ENCODE peak calls at places on chromosomes 4 and X, in seven cellular contexts. One of them, this sample, is unnamed.

GRCh38 chr4:143185253-143186107 is 763 bp downstream of the USP38 start:
- DNase-seq in AG04450: no peak
- DNase-seq in vagina: no peak
- DNase-seq in neuronal stem cell: peak
- DNase-seq in pancreas: no peak
- DNase-seq in psoas muscle: no peak
- DNase-seq in effector memory CD4-positive, alpha-beta T cell: no peak
- DNase-seq in this sample: peak

GRCh38 chr4:64417974-64418373 is 8.7 kb upstream of the TECRL start:
- DNase-seq in effector memory CD4-positive, alpha-beta T cell: no peak
- DNase-seq in vagina: no peak
- DNase-seq in pancreas: no peak
- DNase-seq in neuronal stem cell: peak
- DNase-seq in AG04450: no peak
- DNase-seq in psoas muscle: no peak
- DNase-seq in this sample: no peak

GRCh38 chr4:68463796-68464195 is 16.5 kb downstream of the TMPRSS11E start:
- DNase-seq in effector memory CD4-positive, alpha-beta T cell: no peak
- DNase-seq in psoas muscle: no peak
- DNase-seq in pancreas: no peak
- DNase-seq in AG04450: peak
- DNase-seq in neuronal stem cell: no peak
- DNase-seq in vagina: no peak
- DNase-seq in this sample: no peak

GRCh38 chrX:39725928-39726619 is 371.7 kb downstream of the BCOR start:
- DNase-seq in AG04450: peak
- DNase-seq in psoas muscle: no peak
- DNase-seq in neuronal stem cell: no peak
- DNase-seq in vagina: no peak
- DNase-seq in effector memory CD4-positive, alpha-beta T cell: no peak
- DNase-seq in pancreas: no peak
- DNase-seq in this sample: no peak

GRCh38 chr4:40256329-40256728 is 59.5 kb downstream of the RHOH start:
- DNase-seq in AG04450: no peak
- DNase-seq in psoas muscle: no peak
- DNase-seq in pancreas: no peak
- DNase-seq in neuronal stem cell: no peak
- DNase-seq in vagina: no peak
- DNase-seq in effector memory CD4-positive, alpha-beta T cell: no peak
- DNase-seq in this sample: no peak

GRCh38 chrX:82627568-82627967 is 880.5 kb upstream of the POU3F4 start:
- DNase-seq in AG04450: no peak
- DNase-seq in pancreas: no peak
- DNase-seq in effector memory CD4-positive, alpha-beta T cell: no peak
- DNase-seq in vagina: no peak
- DNase-seq in psoas muscle: no peak
- DNase-seq in neuronal stem cell: no peak
- DNase-seq in this sample: no peak

GRCh38 chrX:136206916-136207315 is 44.3 kb downstream of the MAP7D3 start:
- DNase-seq in vagina: no peak
- DNase-seq in effector memory CD4-positive, alpha-beta T cell: no peak
- DNase-seq in neuronal stem cell: no peak
- DNase-seq in pancreas: no peak
- DNase-seq in AG04450: no peak
- DNase-seq in psoas muscle: no peak
- DNase-seq in this sample: no peak

GRCh38 chrX:85107407-85107806 is 103.7 kb downstream of the APOOL start:
- DNase-seq in vagina: no peak
- DNase-seq in AG04450: no peak
- DNase-seq in psoas muscle: peak
- DNase-seq in neuronal stem cell: no peak
- DNase-seq in pancreas: no peak
- DNase-seq in effector memory CD4-positive, alpha-beta T cell: no peak
- DNase-seq in this sample: no peak

GRCh38 chrX:20974326-20974725 is 399.9 kb upstream of the CNKSR2 start:
- DNase-seq in AG04450: no peak
- DNase-seq in vagina: no peak
- DNase-seq in effector memory CD4-positive, alpha-beta T cell: no peak
- DNase-seq in neuronal stem cell: no peak
- DNase-seq in pancreas: no peak
- DNase-seq in psoas muscle: no peak
- DNase-seq in this sample: no peak

GRCh38 chrX:56429581-56429980 is 133.8 kb upstream of the UBQLN2 start:
- DNase-seq in AG04450: no peak
- DNase-seq in vagina: no peak
- DNase-seq in pancreas: no peak
- DNase-seq in neuronal stem cell: no peak
- DNase-seq in effector memory CD4-positive, alpha-beta T cell: no peak
- DNase-seq in psoas muscle: no peak
- DNase-seq in this sample: no peak

GRCh38 chrX:65551489-65552339 is 17.1 kb upstream of the LAS1L start:
- DNase-seq in effector memory CD4-positive, alpha-beta T cell: no peak
- DNase-seq in AG04450: no peak
- DNase-seq in pancreas: no peak
- DNase-seq in neuronal stem cell: no peak
- DNase-seq in vagina: no peak
- DNase-seq in psoas muscle: no peak
- DNase-seq in this sample: no peak

GRCh38 chrX:37825225-37825842 is 22.0 kb downstream of the DYNLT3 start:
- DNase-seq in AG04450: no peak
- DNase-seq in effector memory CD4-positive, alpha-beta T cell: peak
- DNase-seq in pancreas: peak
- DNase-seq in neuronal stem cell: peak
- DNase-seq in psoas muscle: no peak
- DNase-seq in vagina: no peak
- DNase-seq in this sample: peak

GRCh38 chrX:102744307-102744706 is 23.8 kb downstream of the GPRASP3 start:
- DNase-seq in psoas muscle: no peak
- DNase-seq in pancreas: no peak
- DNase-seq in neuronal stem cell: no peak
- DNase-seq in effector memory CD4-positive, alpha-beta T cell: no peak
- DNase-seq in vagina: no peak
- DNase-seq in AG04450: no peak
- DNase-seq in this sample: no peak

GRCh38 chr4:162497564-162498167 is 333.9 kb upstream of the FSTL5 start:
- DNase-seq in AG04450: peak
- DNase-seq in vagina: no peak
- DNase-seq in psoas muscle: no peak
- DNase-seq in neuronal stem cell: peak
- DNase-seq in effector memory CD4-positive, alpha-beta T cell: no peak
- DNase-seq in pancreas: no peak
- DNase-seq in this sample: no peak
- H3K4me3 ChIP-seq in AG04450: no peak
- H3K4me3 ChIP-seq in vagina: no peak
- H3K4me3 ChIP-seq in psoas muscle: peak
- H3K4me3 ChIP-seq in neuronal stem cell: no peak
- H3K4me3 ChIP-seq in effector memory CD4-positive, alpha-beta T cell: no peak
- H3K4me3 ChIP-seq in pancreas: peak
- H3K4me3 ChIP-seq in this sample: no peak

GRCh38 chrX:67546496-67547423 is 2.9 kb downstream of the AR start:
- DNase-seq in effector memory CD4-positive, alpha-beta T cell: no peak
- DNase-seq in psoas muscle: peak
- DNase-seq in vagina: no peak
- DNase-seq in pancreas: no peak
- DNase-seq in neuronal stem cell: no peak
- DNase-seq in AG04450: no peak
- DNase-seq in this sample: no peak

GRCh38 chrX:67543818-67544217 is at the start of gene AR:
- DNase-seq in neuronal stem cell: peak
- DNase-seq in effector memory CD4-positive, alpha-beta T cell: no peak
- DNase-seq in psoas muscle: peak
- DNase-seq in pancreas: peak
- DNase-seq in AG04450: peak
- DNase-seq in vagina: no peak
- DNase-seq in this sample: no peak

GRCh38 chrX:67544281-67544680 is 460 bp downstream of the AR start:
- DNase-seq in effector memory CD4-positive, alpha-beta T cell: no peak
- DNase-seq in psoas muscle: peak
- DNase-seq in neuronal stem cell: peak
- DNase-seq in vagina: no peak
- DNase-seq in AG04450: no peak
- DNase-seq in pancreas: peak
- DNase-seq in this sample: peak

GRCh38 chrX:67545772-67546495 is 2.1 kb downstream of the AR start:
- DNase-seq in pancreas: peak
- DNase-seq in AG04450: no peak
- DNase-seq in psoas muscle: peak
- DNase-seq in vagina: no peak
- DNase-seq in effector memory CD4-positive, alpha-beta T cell: no peak
- DNase-seq in neuronal stem cell: peak
- DNase-seq in this sample: no peak

DNA sequence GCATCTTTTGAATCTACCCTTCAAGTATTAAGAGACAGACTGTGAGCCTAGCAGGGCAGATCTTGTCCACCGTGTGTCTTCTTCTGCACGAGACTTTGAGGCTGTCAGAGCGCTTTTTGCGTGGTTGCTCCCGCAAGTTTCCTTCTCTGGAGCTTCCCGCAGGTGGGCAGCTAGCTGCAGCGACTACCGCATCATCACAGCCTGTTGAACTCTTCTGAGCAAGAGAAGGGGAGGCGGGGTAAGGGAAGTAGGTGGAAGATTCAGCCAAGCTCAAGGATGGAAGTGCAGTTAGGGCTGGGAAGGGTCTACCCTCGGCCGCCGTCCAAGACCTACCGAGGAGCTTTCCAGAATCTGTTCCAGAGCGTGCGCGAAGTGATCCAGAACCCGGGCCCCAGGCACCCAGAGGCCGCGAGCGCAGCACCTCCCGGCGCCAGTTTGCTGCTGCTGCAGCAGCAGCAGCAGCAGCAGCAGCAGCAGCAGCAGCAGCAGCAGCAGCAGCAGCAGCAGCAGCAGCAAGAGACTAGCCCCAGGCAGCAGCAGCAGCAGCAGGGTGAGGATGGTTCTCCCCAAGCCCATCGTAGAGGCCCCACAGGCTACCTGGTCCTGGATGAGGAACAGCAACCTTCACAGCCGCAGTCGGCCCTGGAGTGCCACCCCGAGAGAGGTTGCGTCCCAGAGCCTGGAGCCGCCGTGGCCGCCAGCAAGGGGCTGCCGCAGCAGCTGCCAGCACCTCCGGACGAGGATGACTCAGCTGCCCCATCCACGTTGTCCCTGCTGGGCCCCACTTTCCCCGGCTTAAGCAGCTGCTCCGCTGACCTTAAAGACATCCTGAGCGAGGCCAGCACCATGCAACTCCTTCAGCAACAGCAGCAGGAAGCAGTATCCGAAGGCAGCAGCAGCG is 1.3 kb downstream of the AR start:
- DNase-seq in effector memory CD4-positive, alpha-beta T cell: no peak
- DNase-seq in psoas muscle: peak
- DNase-seq in pancreas: peak
- DNase-seq in AG04450: no peak
- DNase-seq in vagina: no peak
- DNase-seq in neuronal stem cell: peak
- DNase-seq in this sample: no peak
- H3K27ac ChIP-seq in effector memory CD4-positive, alpha-beta T cell: no peak
- H3K27ac ChIP-seq in psoas muscle: peak
- H3K27ac ChIP-seq in pancreas: no peak
- H3K27ac ChIP-seq in AG04450: peak
- H3K27ac ChIP-seq in vagina: peak
- H3K27ac ChIP-seq in neuronal stem cell: no peak
- H3K27ac ChIP-seq in this sample: no peak

GRCh38 chrX:153825042-153825441 is 5.3 kb downstream of the PDZD4 start:
- DNase-seq in pancreas: no peak
- DNase-seq in effector memory CD4-positive, alpha-beta T cell: no peak
- DNase-seq in neuronal stem cell: no peak
- DNase-seq in AG04450: no peak
- DNase-seq in psoas muscle: no peak
- DNase-seq in vagina: peak
- DNase-seq in this sample: no peak

GRCh38 chrX:153827903-153828302 is 2.4 kb downstream of the PDZD4 start:
- DNase-seq in effector memory CD4-positive, alpha-beta T cell: no peak
- DNase-seq in pancreas: no peak
- DNase-seq in psoas muscle: no peak
- DNase-seq in AG04450: no peak
- DNase-seq in vagina: peak
- DNase-seq in neuronal stem cell: no peak
- DNase-seq in this sample: no peak

GRCh38 chrX:153828308-153828707 is 2.0 kb downstream of the PDZD4 start:
- DNase-seq in neuronal stem cell: no peak
- DNase-seq in vagina: peak
- DNase-seq in AG04450: no peak
- DNase-seq in pancreas: no peak
- DNase-seq in effector memory CD4-positive, alpha-beta T cell: no peak
- DNase-seq in psoas muscle: no peak
- DNase-seq in this sample: no peak

GRCh38 chrX:153828723-153829548 is 1.4 kb downstream of the PDZD4 start:
- DNase-seq in pancreas: no peak
- DNase-seq in neuronal stem cell: peak
- DNase-seq in AG04450: no peak
- DNase-seq in effector memory CD4-positive, alpha-beta T cell: no peak
- DNase-seq in psoas muscle: no peak
- DNase-seq in vagina: no peak
- DNase-seq in this sample: no peak

DNA sequence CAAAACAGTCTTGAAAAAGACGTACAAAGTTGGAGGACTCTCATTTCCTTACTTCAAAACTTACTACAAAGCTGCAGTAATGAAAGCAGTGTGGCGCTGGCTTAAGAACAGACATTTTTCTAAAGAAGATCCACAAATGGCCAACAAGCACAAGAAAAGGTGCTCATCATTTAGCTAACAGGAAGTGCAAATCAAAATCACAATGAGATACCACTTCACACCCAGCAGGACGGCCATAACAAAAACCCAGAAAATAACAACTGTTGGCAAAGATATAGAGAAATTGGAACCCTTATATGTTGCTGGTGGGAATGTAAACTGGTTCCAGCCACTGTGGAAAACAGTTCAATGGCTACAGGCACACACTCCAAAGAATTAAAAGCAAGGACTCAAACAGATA is 3.3 kb downstream of the PDZD4 start:
- DNase-seq in effector memory CD4-positive, alpha-beta T cell: no peak
- DNase-seq in psoas muscle: no peak
- DNase-seq in vagina: no peak
- DNase-seq in neuronal stem cell: no peak
- DNase-seq in pancreas: no peak
- DNase-seq in AG04450: no peak
- DNase-seq in this sample: no peak
- H3K4me3 ChIP-seq in effector memory CD4-positive, alpha-beta T cell: no peak
- H3K4me3 ChIP-seq in psoas muscle: no peak
- H3K4me3 ChIP-seq in vagina: no peak
- H3K4me3 ChIP-seq in neuronal stem cell: no peak
- H3K4me3 ChIP-seq in pancreas: no peak
- H3K4me3 ChIP-seq in AG04450: no peak
- H3K4me3 ChIP-seq in this sample: no peak

DNA sequence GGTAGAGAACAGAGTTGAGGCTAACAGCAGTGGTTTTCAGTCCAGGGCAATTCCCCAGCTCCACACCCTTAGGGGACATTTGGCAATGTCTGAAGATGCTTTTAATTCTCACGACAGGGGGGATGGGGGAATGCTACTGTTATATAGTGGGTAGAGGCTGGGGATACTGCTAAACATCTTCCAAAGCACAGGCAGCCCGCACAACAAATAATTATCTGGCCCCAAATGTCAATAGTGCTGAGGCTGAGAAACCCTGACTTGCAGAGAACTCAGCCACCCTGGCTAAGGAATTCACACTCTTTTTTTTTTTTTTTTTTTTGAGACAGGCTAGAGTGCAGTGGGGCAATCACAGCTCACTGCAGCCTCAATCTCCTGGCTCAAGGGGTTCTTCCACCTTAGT is 60.6 kb downstream of the POLR2B start:
- DNase-seq in psoas muscle: no peak
- DNase-seq in neuronal stem cell: no peak
- DNase-seq in pancreas: no peak
- DNase-seq in AG04450: no peak
- DNase-seq in vagina: no peak
- DNase-seq in effector memory CD4-positive, alpha-beta T cell: no peak
- DNase-seq in this sample: no peak
- H3K27ac ChIP-seq in psoas muscle: no peak
- H3K27ac ChIP-seq in neuronal stem cell: no peak
- H3K27ac ChIP-seq in pancreas: no peak
- H3K27ac ChIP-seq in AG04450: peak
- H3K27ac ChIP-seq in vagina: no peak
- H3K27ac ChIP-seq in effector memory CD4-positive, alpha-beta T cell: no peak
- H3K27ac ChIP-seq in this sample: no peak

This sample was measured in Peyer's patch.